ENCODE peak calls at places on chromosomes 12 and 14, in five cellular contexts. Q, O, D, J and B are unnamed samples.

GRCh38 chr14:51201890-51202289 is 38.2 kb upstream of the TMX1 start:
- DNase-seq in O (no peak), D (no peak), J (no peak), Q (no peak), B (no peak)

GRCh38 chr12:38427442-38427841 is 110.9 kb downstream of the ALG10B start:
- DNase-seq in D (no peak), O (no peak), Q (no peak), J (no peak), B (no peak)

GRCh38 chr12:98343002-98343567 is 172.3 kb upstream of the TMPO start:
- DNase-seq in O (no peak), J (no peak), Q (no peak), D (no peak), B (no peak)

GRCh38 chr12:108307006-108307405 is 32.1 kb downstream of the CMKLR1 start:
- DNase-seq in J (no peak), O (no peak), D (peak), Q (no peak), B (no peak)

GRCh38 chr14:71586131-71586893 is 345.9 kb upstream of the RGS6 start:
- DNase-seq in Q (peak), D (peak), J (peak), O (no peak), B (peak)

GRCh38 chr14:94748667-94749347 is 21.1 kb downstream of the GSC start:
- DNase-seq in D (no peak), O (no peak), J (no peak), Q (no peak), B (peak)

GRCh38 chr12:19783547-19784444 is 344.5 kb downstream of the AEBP2 start:
- DNase-seq in J (no peak), O (no peak), D (no peak), Q (no peak), B (no peak)

GRCh38 chr14:50677527-50678063 is 9.5 kb upstream of the SAV1 start:
- DNase-seq in J (no peak), D (no peak), Q (no peak), O (no peak), B (no peak)

GRCh38 chr12:6230321-6231110 is 30.3 kb downstream of the CD9 start:
- DNase-seq in Q (peak), D (no peak), J (peak), O (peak), B (no peak)

GRCh38 chr12:54429014-54429471 is 10.0 kb upstream of the ITGA5 start:
- DNase-seq in J (no peak), Q (no peak), D (no peak), O (no peak), B (no peak)